ENCODE peak calls at places on chromosomes 7 and 10, in nine cellular contexts. One of them, this sample, is unnamed.

GRCh38 chr7:139362981-139363380 is 3.3 kb downstream of the LUC7L2 start:
- DNase-seq in GM10248: no peak
- DNase-seq in T-helper 2 cell: no peak
- DNase-seq in RCC 7860: no peak
- DNase-seq in stimulated activated CD4-positive, alpha-beta T cell treated with anti-CD3 and anti-CD28 coated beads, Interleukin-1b, Interleukin-23, amount 100 ng/mL, for 4 hours: no peak
- DNase-seq in stimulated activated CD8-positive, alpha-beta memory T cell treated with anti-CD3 and anti-CD28 coated beads, Interleukin-12 subunit alpha, Interleukin-12 subunit beta, amount 100 ng/mL, for 4 hours: no peak
- DNase-seq in NCI-H1105: no peak
- DNase-seq in stimulated activated naive CD8-positive, alpha-beta T cell treated with anti-CD3 and anti-CD28 coated beads, Interleukin-15, Interleukin-2, amounts not matched to agents 100 U/mL and 50 U/mL, for 24 hours: no peak
- DNase-seq in SK-MEL-5: peak
- DNase-seq in this sample: no peak

GRCh38 chr10:17872191-17873091 is 63.3 kb downstream of the MRC1 start:
- DNase-seq in GM10248: no peak
- DNase-seq in T-helper 2 cell: no peak
- DNase-seq in RCC 7860: no peak
- DNase-seq in stimulated activated CD4-positive, alpha-beta T cell treated with anti-CD3 and anti-CD28 coated beads, Interleukin-1b, Interleukin-23, amount 100 ng/mL, for 4 hours: no peak
- DNase-seq in stimulated activated CD8-positive, alpha-beta memory T cell treated with anti-CD3 and anti-CD28 coated beads, Interleukin-12 subunit alpha, Interleukin-12 subunit beta, amount 100 ng/mL, for 4 hours: no peak
- DNase-seq in NCI-H1105: no peak
- DNase-seq in stimulated activated naive CD8-positive, alpha-beta T cell treated with anti-CD3 and anti-CD28 coated beads, Interleukin-15, Interleukin-2, amounts not matched to agents 100 U/mL and 50 U/mL, for 24 hours: no peak
- DNase-seq in SK-MEL-5: peak
- DNase-seq in this sample: peak

GRCh38 chr7:33932221-33932620 is 26.9 kb downstream of the BMPER start:
- DNase-seq in GM10248: no peak
- DNase-seq in T-helper 2 cell: no peak
- DNase-seq in RCC 7860: no peak
- DNase-seq in stimulated activated CD4-positive, alpha-beta T cell treated with anti-CD3 and anti-CD28 coated beads, Interleukin-1b, Interleukin-23, amount 100 ng/mL, for 4 hours: no peak
- DNase-seq in stimulated activated CD8-positive, alpha-beta memory T cell treated with anti-CD3 and anti-CD28 coated beads, Interleukin-12 subunit alpha, Interleukin-12 subunit beta, amount 100 ng/mL, for 4 hours: no peak
- DNase-seq in NCI-H1105: no peak
- DNase-seq in stimulated activated naive CD8-positive, alpha-beta T cell treated with anti-CD3 and anti-CD28 coated beads, Interleukin-15, Interleukin-2, amounts not matched to agents 100 U/mL and 50 U/mL, for 24 hours: no peak
- DNase-seq in SK-MEL-5: no peak
- DNase-seq in this sample: no peak

GRCh38 chr10:44042075-44042770 is 342.7 kb downstream of the CXCL12 start:
- DNase-seq in GM10248: no peak
- DNase-seq in T-helper 2 cell: no peak
- DNase-seq in RCC 7860: no peak
- DNase-seq in stimulated activated CD4-positive, alpha-beta T cell treated with anti-CD3 and anti-CD28 coated beads, Interleukin-1b, Interleukin-23, amount 100 ng/mL, for 4 hours: no peak
- DNase-seq in stimulated activated CD8-positive, alpha-beta memory T cell treated with anti-CD3 and anti-CD28 coated beads, Interleukin-12 subunit alpha, Interleukin-12 subunit beta, amount 100 ng/mL, for 4 hours: no peak
- DNase-seq in NCI-H1105: no peak
- DNase-seq in stimulated activated naive CD8-positive, alpha-beta T cell treated with anti-CD3 and anti-CD28 coated beads, Interleukin-15, Interleukin-2, amounts not matched to agents 100 U/mL and 50 U/mL, for 24 hours: no peak
- DNase-seq in SK-MEL-5: no peak
- DNase-seq in this sample: no peak

GRCh38 chr10:21449288-21449966 is 76.1 kb downstream of the SKIDA1 start:
- DNase-seq in GM10248: peak
- DNase-seq in T-helper 2 cell: no peak
- DNase-seq in RCC 7860: no peak
- DNase-seq in stimulated activated CD4-positive, alpha-beta T cell treated with anti-CD3 and anti-CD28 coated beads, Interleukin-1b, Interleukin-23, amount 100 ng/mL, for 4 hours: no peak
- DNase-seq in stimulated activated CD8-positive, alpha-beta memory T cell treated with anti-CD3 and anti-CD28 coated beads, Interleukin-12 subunit alpha, Interleukin-12 subunit beta, amount 100 ng/mL, for 4 hours: no peak
- DNase-seq in NCI-H1105: no peak
- DNase-seq in stimulated activated naive CD8-positive, alpha-beta T cell treated with anti-CD3 and anti-CD28 coated beads, Interleukin-15, Interleukin-2, amounts not matched to agents 100 U/mL and 50 U/mL, for 24 hours: no peak
- DNase-seq in SK-MEL-5: no peak
- DNase-seq in this sample: no peak

GRCh38 chr7:64685091-64685490 is 19.2 kb downstream of the ZNF107 start:
- DNase-seq in GM10248: no peak
- DNase-seq in T-helper 2 cell: no peak
- DNase-seq in RCC 7860: no peak
- DNase-seq in stimulated activated CD4-positive, alpha-beta T cell treated with anti-CD3 and anti-CD28 coated beads, Interleukin-1b, Interleukin-23, amount 100 ng/mL, for 4 hours: no peak
- DNase-seq in stimulated activated CD8-positive, alpha-beta memory T cell treated with anti-CD3 and anti-CD28 coated beads, Interleukin-12 subunit alpha, Interleukin-12 subunit beta, amount 100 ng/mL, for 4 hours: no peak
- DNase-seq in NCI-H1105: no peak
- DNase-seq in stimulated activated naive CD8-positive, alpha-beta T cell treated with anti-CD3 and anti-CD28 coated beads, Interleukin-15, Interleukin-2, amounts not matched to agents 100 U/mL and 50 U/mL, for 24 hours: no peak
- DNase-seq in SK-MEL-5: no peak
- DNase-seq in this sample: no peak

GRCh38 chr7:66352071-66352470 is 146.9 kb downstream of the TPST1 start:
- DNase-seq in GM10248: peak
- DNase-seq in T-helper 2 cell: no peak
- DNase-seq in RCC 7860: peak
- DNase-seq in stimulated activated CD4-positive, alpha-beta T cell treated with anti-CD3 and anti-CD28 coated beads, Interleukin-1b, Interleukin-23, amount 100 ng/mL, for 4 hours: no peak
- DNase-seq in stimulated activated CD8-positive, alpha-beta memory T cell treated with anti-CD3 and anti-CD28 coated beads, Interleukin-12 subunit alpha, Interleukin-12 subunit beta, amount 100 ng/mL, for 4 hours: no peak
- DNase-seq in NCI-H1105: no peak
- DNase-seq in stimulated activated naive CD8-positive, alpha-beta T cell treated with anti-CD3 and anti-CD28 coated beads, Interleukin-15, Interleukin-2, amounts not matched to agents 100 U/mL and 50 U/mL, for 24 hours: no peak
- DNase-seq in SK-MEL-5: peak
- DNase-seq in this sample: peak

GRCh38 chr10:91574236-91574635 is 58.6 kb downstream of the PPP1R3C start:
- DNase-seq in GM10248: no peak
- DNase-seq in T-helper 2 cell: no peak
- DNase-seq in RCC 7860: no peak
- DNase-seq in stimulated activated CD4-positive, alpha-beta T cell treated with anti-CD3 and anti-CD28 coated beads, Interleukin-1b, Interleukin-23, amount 100 ng/mL, for 4 hours: no peak
- DNase-seq in stimulated activated CD8-positive, alpha-beta memory T cell treated with anti-CD3 and anti-CD28 coated beads, Interleukin-12 subunit alpha, Interleukin-12 subunit beta, amount 100 ng/mL, for 4 hours: no peak
- DNase-seq in NCI-H1105: no peak
- DNase-seq in stimulated activated naive CD8-positive, alpha-beta T cell treated with anti-CD3 and anti-CD28 coated beads, Interleukin-15, Interleukin-2, amounts not matched to agents 100 U/mL and 50 U/mL, for 24 hours: no peak
- DNase-seq in SK-MEL-5: peak
- DNase-seq in this sample: no peak

GRCh38 chr10:79310911-79311573 is 36.2 kb upstream of the PPIF start:
- DNase-seq in GM10248: no peak
- DNase-seq in T-helper 2 cell: no peak
- DNase-seq in RCC 7860: no peak
- DNase-seq in stimulated activated CD4-positive, alpha-beta T cell treated with anti-CD3 and anti-CD28 coated beads, Interleukin-1b, Interleukin-23, amount 100 ng/mL, for 4 hours: no peak
- DNase-seq in stimulated activated CD8-positive, alpha-beta memory T cell treated with anti-CD3 and anti-CD28 coated beads, Interleukin-12 subunit alpha, Interleukin-12 subunit beta, amount 100 ng/mL, for 4 hours: no peak
- DNase-seq in NCI-H1105: no peak
- DNase-seq in stimulated activated naive CD8-positive, alpha-beta T cell treated with anti-CD3 and anti-CD28 coated beads, Interleukin-15, Interleukin-2, amounts not matched to agents 100 U/mL and 50 U/mL, for 24 hours: no peak
- DNase-seq in SK-MEL-5: no peak
- DNase-seq in this sample: no peak

GRCh38 chr7:101421123-101421522 is 58.4 kb downstream of the COL26A1 start:
- DNase-seq in GM10248: no peak
- DNase-seq in T-helper 2 cell: no peak
- DNase-seq in RCC 7860: no peak
- DNase-seq in stimulated activated CD4-positive, alpha-beta T cell treated with anti-CD3 and anti-CD28 coated beads, Interleukin-1b, Interleukin-23, amount 100 ng/mL, for 4 hours: no peak
- DNase-seq in stimulated activated CD8-positive, alpha-beta memory T cell treated with anti-CD3 and anti-CD28 coated beads, Interleukin-12 subunit alpha, Interleukin-12 subunit beta, amount 100 ng/mL, for 4 hours: no peak
- DNase-seq in NCI-H1105: no peak
- DNase-seq in stimulated activated naive CD8-positive, alpha-beta T cell treated with anti-CD3 and anti-CD28 coated beads, Interleukin-15, Interleukin-2, amounts not matched to agents 100 U/mL and 50 U/mL, for 24 hours: no peak
- DNase-seq in SK-MEL-5: no peak
- DNase-seq in this sample: no peak

GRCh38 chr7:129613016-129613337 is 1.5 kb downstream of the NRF1 start:
- DNase-seq in GM10248: no peak
- DNase-seq in T-helper 2 cell: no peak
- DNase-seq in RCC 7860: no peak
- DNase-seq in stimulated activated CD4-positive, alpha-beta T cell treated with anti-CD3 and anti-CD28 coated beads, Interleukin-1b, Interleukin-23, amount 100 ng/mL, for 4 hours: no peak
- DNase-seq in stimulated activated CD8-positive, alpha-beta memory T cell treated with anti-CD3 and anti-CD28 coated beads, Interleukin-12 subunit alpha, Interleukin-12 subunit beta, amount 100 ng/mL, for 4 hours: no peak
- DNase-seq in NCI-H1105: no peak
- DNase-seq in stimulated activated naive CD8-positive, alpha-beta T cell treated with anti-CD3 and anti-CD28 coated beads, Interleukin-15, Interleukin-2, amounts not matched to agents 100 U/mL and 50 U/mL, for 24 hours: no peak
- DNase-seq in SK-MEL-5: no peak
- DNase-seq in this sample: no peak

GRCh38 chr7:8618441-8619070 is 185.1 kb downstream of the NXPH1 start:
- DNase-seq in GM10248: no peak
- DNase-seq in T-helper 2 cell: no peak
- DNase-seq in RCC 7860: no peak
- DNase-seq in stimulated activated CD4-positive, alpha-beta T cell treated with anti-CD3 and anti-CD28 coated beads, Interleukin-1b, Interleukin-23, amount 100 ng/mL, for 4 hours: no peak
- DNase-seq in stimulated activated CD8-positive, alpha-beta memory T cell treated with anti-CD3 and anti-CD28 coated beads, Interleukin-12 subunit alpha, Interleukin-12 subunit beta, amount 100 ng/mL, for 4 hours: no peak
- DNase-seq in NCI-H1105: no peak
- DNase-seq in stimulated activated naive CD8-positive, alpha-beta T cell treated with anti-CD3 and anti-CD28 coated beads, Interleukin-15, Interleukin-2, amounts not matched to agents 100 U/mL and 50 U/mL, for 24 hours: no peak
- DNase-seq in SK-MEL-5: no peak
- DNase-seq in this sample: no peak

GRCh38 chr7:43454936-43455518 is 127.9 kb upstream of the STK17A start:
- DNase-seq in GM10248: peak
- DNase-seq in T-helper 2 cell: no peak
- DNase-seq in RCC 7860: peak
- DNase-seq in stimulated activated CD4-positive, alpha-beta T cell treated with anti-CD3 and anti-CD28 coated beads, Interleukin-1b, Interleukin-23, amount 100 ng/mL, for 4 hours: no peak
- DNase-seq in stimulated activated CD8-positive, alpha-beta memory T cell treated with anti-CD3 and anti-CD28 coated beads, Interleukin-12 subunit alpha, Interleukin-12 subunit beta, amount 100 ng/mL, for 4 hours: no peak
- DNase-seq in NCI-H1105: peak
- DNase-seq in stimulated activated naive CD8-positive, alpha-beta T cell treated with anti-CD3 and anti-CD28 coated beads, Interleukin-15, Interleukin-2, amounts not matched to agents 100 U/mL and 50 U/mL, for 24 hours: no peak
- DNase-seq in SK-MEL-5: peak
- DNase-seq in this sample: peak

GRCh38 chr7:50697686-50698085 is 85.0 kb downstream of the GRB10 start:
- DNase-seq in GM10248: no peak
- DNase-seq in T-helper 2 cell: no peak
- DNase-seq in RCC 7860: no peak
- DNase-seq in stimulated activated CD4-positive, alpha-beta T cell treated with anti-CD3 and anti-CD28 coated beads, Interleukin-1b, Interleukin-23, amount 100 ng/mL, for 4 hours: no peak
- DNase-seq in stimulated activated CD8-positive, alpha-beta memory T cell treated with anti-CD3 and anti-CD28 coated beads, Interleukin-12 subunit alpha, Interleukin-12 subunit beta, amount 100 ng/mL, for 4 hours: no peak
- DNase-seq in NCI-H1105: no peak
- DNase-seq in stimulated activated naive CD8-positive, alpha-beta T cell treated with anti-CD3 and anti-CD28 coated beads, Interleukin-15, Interleukin-2, amounts not matched to agents 100 U/mL and 50 U/mL, for 24 hours: no peak
- DNase-seq in SK-MEL-5: no peak
- DNase-seq in this sample: no peak

GRCh38 chr7:142496545-142496991 is 238.7 kb upstream of the PRSS58 start:
- DNase-seq in GM10248: peak
- DNase-seq in T-helper 2 cell: no peak
- DNase-seq in RCC 7860: peak
- DNase-seq in stimulated activated CD4-positive, alpha-beta T cell treated with anti-CD3 and anti-CD28 coated beads, Interleukin-1b, Interleukin-23, amount 100 ng/mL, for 4 hours: no peak
- DNase-seq in stimulated activated CD8-positive, alpha-beta memory T cell treated with anti-CD3 and anti-CD28 coated beads, Interleukin-12 subunit alpha, Interleukin-12 subunit beta, amount 100 ng/mL, for 4 hours: no peak
- DNase-seq in NCI-H1105: no peak
- DNase-seq in stimulated activated naive CD8-positive, alpha-beta T cell treated with anti-CD3 and anti-CD28 coated beads, Interleukin-15, Interleukin-2, amounts not matched to agents 100 U/mL and 50 U/mL, for 24 hours: no peak
- DNase-seq in SK-MEL-5: peak
- DNase-seq in this sample: peak

GRCh38 chr7:139061416-139061815 is 25.6 kb upstream of the ZC3HAV1L start:
- DNase-seq in GM10248: no peak
- DNase-seq in T-helper 2 cell: no peak
- DNase-seq in RCC 7860: no peak
- DNase-seq in stimulated activated CD4-positive, alpha-beta T cell treated with anti-CD3 and anti-CD28 coated beads, Interleukin-1b, Interleukin-23, amount 100 ng/mL, for 4 hours: no peak
- DNase-seq in stimulated activated CD8-positive, alpha-beta memory T cell treated with anti-CD3 and anti-CD28 coated beads, Interleukin-12 subunit alpha, Interleukin-12 subunit beta, amount 100 ng/mL, for 4 hours: no peak
- DNase-seq in NCI-H1105: no peak
- DNase-seq in stimulated activated naive CD8-positive, alpha-beta T cell treated with anti-CD3 and anti-CD28 coated beads, Interleukin-15, Interleukin-2, amounts not matched to agents 100 U/mL and 50 U/mL, for 24 hours: no peak
- DNase-seq in SK-MEL-5: no peak
- DNase-seq in this sample: no peak

This sample was measured in foreskin keratinocyte.